ENCODE peak calls at places on chromosomes 12 and 14, in nine cellular contexts. K is CD8-positive, alpha-beta memory T cell; M is heart right ventricle; B is effector memory CD4-positive, alpha-beta T cell; N is left ventricle myocardium inferior; A is esophagus squamous epithelium; E is mesendoderm; Y is transverse colon; C is cardiac muscle cell. Q is an unnamed sample. For H3K4me1 and H3K27me3, the result is how much of the 10 kb centered on the place peaks cover.

GRCh38 chr14:50744242-50744641 is 76.1 kb upstream of the SAV1 start:
- DNase-seq in M (no peak), N (no peak), C (no peak), E (no peak), Y (no peak), A (no peak), B (no peak), K (no peak), Q (no peak)

GRCh38 chr12:39341179-39341578 is 101.7 kb downstream of the KIF21A start:
- DNase-seq in K (no peak), M (no peak), B (no peak), C (peak), E (no peak), N (no peak), Y (no peak), A (no peak), Q (no peak)

GRCh38 chr14:87059060-87059827 is 933.7 kb downstream of the GALC start:
- DNase-seq in Y (no peak), A (no peak), N (no peak), K (no peak), C (no peak), E (no peak), M (no peak), B (no peak), Q (no peak)

GRCh38 chr12:50117057-50117622 is 5.1 kb downstream of the COX14 start:
- DNase-seq in Y (no peak), C (no peak), E (no peak), B (no peak), N (no peak), M (no peak), A (no peak), K (no peak), Q (no peak)

GRCh38 chr12:51868821-51869489 is 18.9 kb upstream of the ANKRD33 start:
- DNase-seq in Y (no peak), C (peak), E (no peak), A (no peak), B (no peak), K (no peak), N (no peak), M (no peak), Q (no peak)

GRCh38 chr12:80374615-80375014 is 69.4 kb upstream of the PTPRQ start:
- DNase-seq in E (no peak), C (no peak), N (no peak), A (no peak), M (no peak), B (no peak), K (no peak), Y (no peak), Q (no peak)

GRCh38 chr12:56190695-56191155 is 1.4 kb upstream of the SMARCC2 start:
- DNase-seq in E (peak), N (no peak), Y (no peak), M (no peak), C (peak), B (no peak), A (no peak), K (no peak), Q (no peak)

GRCh38 chr12:108611884-108612415 is 14.1 kb upstream of the TMEM119 start:
- DNase-seq in C (peak), M (no peak), A (no peak), E (peak), N (no peak), B (peak), K (peak), Y (no peak), Q (no peak)

GRCh38 chr12:69101505-69101904 is 137.9 kb upstream of the CPSF6 start:
- DNase-seq in C (no peak), N (no peak), Y (no peak), B (no peak), K (no peak), M (no peak), E (no peak), A (no peak), Q (no peak)

GRCh38 chr12:33605776-33606175 is 166.2 kb upstream of the SYT10 start:
- DNase-seq in K (no peak), Y (no peak), C (peak), A (no peak), B (no peak), M (no peak), E (peak), N (no peak), Q (no peak)

GRCh38 chr14:31320922-31321779 is 99.2 kb downstream of the HEATR5A start:
- DNase-seq in M (no peak), K (no peak), E (no peak), A (no peak), N (no peak), B (no peak), Y (no peak), C (no peak), Q (no peak)

GRCh38 chr12:124664395-124665111 is 97.1 kb upstream of the NCOR2 start:
- DNase-seq in B (no peak), N (no peak), K (no peak), Y (no peak), E (no peak), M (no peak), A (no peak), C (peak), Q (no peak)

GRCh38 chr14:72476657-72477499 is 417.0 kb downstream of the DPF3 start:
- DNase-seq in C (no peak), K (peak), M (no peak), A (no peak), Y (peak), E (peak), N (peak), B (peak), Q (no peak)

GRCh38 chr12:57451233-57451778 is 3.8 kb upstream of the INHBE start:
- DNase-seq in B (no peak), K (no peak), E (no peak), M (no peak), A (no peak), N (no peak), Y (no peak), C (no peak), Q (no peak)

GRCh38 chr14:77177623-77178185 is 3.9 kb upstream of the TMEM63C start:
- DNase-seq in N (no peak), C (no peak), A (no peak), E (no peak), M (no peak), K (no peak), Y (no peak), B (no peak), Q (no peak)

GRCh38 chr12:116864371-116865160 is 16.7 kb downstream of the HRK start:
- DNase-seq in E (no peak), C (peak), A (no peak), M (no peak), K (no peak), N (no peak), B (no peak), Y (no peak), Q (no peak)

DNA sequence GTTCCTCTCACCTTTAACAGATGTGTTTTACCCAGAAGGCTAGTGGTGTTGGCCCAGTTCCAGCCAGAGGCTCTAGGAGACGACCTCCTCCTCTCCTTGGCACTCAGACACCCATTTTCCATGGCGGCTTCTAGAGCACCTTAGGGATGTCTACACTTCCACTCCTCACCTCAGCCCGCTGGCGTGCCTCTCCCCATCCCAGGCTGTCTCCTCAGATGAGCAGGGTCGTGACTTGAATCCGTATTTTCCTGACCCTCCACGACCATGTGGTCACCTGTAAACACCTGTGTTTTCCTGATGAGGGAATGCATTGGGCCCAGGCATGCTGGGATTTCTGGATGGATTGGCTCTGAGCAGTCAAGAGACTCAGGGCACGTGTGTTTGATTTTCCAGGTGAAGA is 21.8 kb upstream of the RIN3 start:
- DNase-seq in A (no peak), N (no peak), B (no peak), M (no peak), E (no peak), C (no peak), Y (no peak), K (no peak), Q (no peak)
- H3K4me1 ChIP-seq in A (under half), N (under half), B (under half), M (under half), E (under half), C (under half), Y (under half), K (under half), Q (under half)

DNA sequence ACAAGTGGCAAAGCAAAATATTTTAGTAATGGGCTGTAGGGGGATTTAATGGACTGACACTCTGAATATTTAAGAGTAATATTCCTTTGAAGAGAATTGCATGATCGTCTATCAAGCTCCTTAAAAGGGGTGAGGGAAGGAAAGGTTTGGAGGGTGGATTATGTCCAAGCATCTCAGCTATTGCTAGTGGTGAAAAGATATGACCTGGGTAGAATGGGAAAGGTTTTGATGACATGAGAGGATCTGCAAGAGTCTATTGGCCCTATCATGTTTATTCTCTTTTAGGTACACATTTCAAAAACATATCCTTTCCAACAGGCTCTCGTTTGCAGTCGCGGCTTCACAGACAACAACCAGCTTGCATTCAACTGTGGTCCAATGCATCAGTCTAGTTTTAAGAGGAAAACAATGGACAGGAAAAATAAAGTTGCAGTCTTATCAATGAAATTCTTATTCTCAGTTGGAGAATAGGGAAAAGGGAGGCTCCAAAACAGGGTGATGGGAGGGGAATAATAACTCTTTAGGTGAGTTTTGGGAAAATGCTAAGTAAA is 17.1 kb downstream of the FOXG1 start:
- DNase-seq in K (no peak), A (no peak), E (no peak), Y (no peak), N (no peak), M (no peak), C (no peak), B (no peak), Q (no peak)
- H3K27me3 ChIP-seq in K (under half), A (under half), E (under half), Y (half or more), N (half or more), M (half or more), C (half or more), B (under half), Q (under half)

DNA sequence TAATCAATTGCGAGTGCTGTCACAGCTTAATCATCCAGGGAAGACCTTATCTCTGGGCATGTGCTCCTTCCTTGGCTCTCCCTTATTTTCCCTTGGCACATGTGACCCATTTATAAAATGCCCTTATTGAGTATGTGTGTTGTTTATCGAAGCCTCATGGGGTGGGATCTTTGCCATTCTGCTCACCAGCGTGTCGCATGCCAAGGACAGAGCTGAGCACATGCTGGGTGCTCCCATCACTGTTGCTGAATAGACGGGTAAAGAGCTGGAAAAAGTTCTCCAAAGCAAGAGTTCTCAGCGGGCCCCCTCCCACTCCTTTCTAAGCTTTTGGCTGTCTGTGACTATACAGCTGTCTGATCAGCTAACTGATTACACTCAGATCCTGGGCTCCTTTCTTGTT is 71.4 kb downstream of the TMEM132C start:
- DNase-seq in K (no peak), N (no peak), M (no peak), C (no peak), A (no peak), E (peak), B (no peak), Y (no peak), Q (no peak)
- H3K4me3 ChIP-seq in K (no peak), N (no peak), M (no peak), C (no peak), A (no peak), E (no peak), B (no peak), Y (no peak), Q (no peak)

GRCh38 chr12:27002141-27002540 is 12.0 kb downstream of the TM7SF3 start:
- DNase-seq in N (no peak), A (no peak), M (no peak), K (no peak), B (no peak), E (no peak), Y (no peak), C (no peak), Q (no peak)

GRCh38 chr12:27000962-27001361 is 13.2 kb downstream of the TM7SF3 start:
- DNase-seq in N (no peak), A (no peak), Y (no peak), C (no peak), M (no peak), K (no peak), E (no peak), B (no peak), Q (no peak)

GRCh38 chr12:27005495-27005894 is 8.7 kb downstream of the TM7SF3 start:
- DNase-seq in B (no peak), Y (no peak), A (no peak), K (no peak), N (no peak), M (no peak), E (no peak), C (no peak), Q (no peak)

GRCh38 chr12:27003421-27004311 is 10.5 kb downstream of the TM7SF3 start:
- DNase-seq in C (no peak), A (no peak), Y (no peak), E (no peak), M (no peak), B (no peak), K (no peak), N (no peak), Q (no peak)

GRCh38 chr12:27001663-27002062 is 12.5 kb downstream of the TM7SF3 start:
- DNase-seq in M (no peak), C (no peak), K (no peak), A (no peak), B (no peak), N (no peak), Y (no peak), E (no peak), Q (no peak)
- H3K4me1 ChIP-seq in M (under half), C (under half), K (under half), A (under half), B (under half), N (under half), Y (under half), E (under half), Q (under half)

DNA sequence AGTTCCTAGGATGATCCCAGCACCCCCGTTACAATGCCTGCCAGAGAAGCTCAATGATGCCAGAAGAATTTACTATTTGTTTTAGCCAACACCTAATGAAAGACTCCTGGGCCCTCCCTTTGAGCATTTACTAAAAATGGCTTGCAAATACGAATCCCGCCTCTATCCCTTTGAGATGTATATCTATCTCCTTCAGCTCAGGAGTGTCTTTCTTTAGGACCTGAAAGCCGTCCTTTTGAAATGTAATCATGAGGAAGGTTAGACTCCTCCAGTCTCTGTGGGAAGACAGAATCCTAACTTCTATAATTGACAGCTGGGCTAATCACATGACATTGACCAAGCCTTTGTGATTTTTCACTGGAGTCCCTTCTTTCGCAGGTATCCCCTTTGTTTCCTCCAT is 19.2 kb upstream of the DYNC1H1 start:
- DNase-seq in A (no peak), E (no peak), Y (no peak), M (no peak), C (no peak), B (no peak), N (no peak), K (no peak), Q (no peak)
- H3K27me3 ChIP-seq in A (under half), E (under half), Y (under half), M (under half), C (under half), B (under half), N (under half), K (under half), Q (under half)

DNA sequence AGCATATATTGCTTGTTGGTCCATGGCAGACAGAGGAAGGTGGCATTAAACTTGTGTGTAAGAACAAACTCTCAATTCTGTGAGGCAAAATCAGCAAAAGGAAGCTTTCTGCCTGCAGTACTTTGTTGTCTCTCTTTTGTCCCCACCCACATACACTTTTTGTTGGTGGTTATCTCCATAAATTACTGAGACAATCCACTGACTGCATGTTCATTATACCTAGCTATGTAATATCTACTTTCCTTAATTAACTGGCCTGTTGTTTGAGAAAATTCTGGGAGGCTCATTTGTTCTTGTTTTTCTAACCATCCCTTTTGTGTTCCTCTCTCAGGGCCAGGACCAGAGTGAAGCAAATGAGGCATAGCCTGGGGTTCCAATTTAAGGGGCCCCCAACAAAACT is at the start of gene KLRB1:
- DNase-seq in K (no peak), N (no peak), Y (no peak), A (no peak), C (no peak), B (no peak), M (no peak), E (no peak), Q (no peak)
- H3K4me3 ChIP-seq in K (peak), N (no peak), Y (no peak), A (no peak), C (no peak), B (peak), M (no peak), E (no peak), Q (no peak)

GRCh38 chr12:120536064-120536791 is 2.1 kb downstream of the RNF10 start:
- DNase-seq in B (no peak), N (no peak), C (no peak), A (no peak), M (no peak), E (no peak), K (peak), Y (peak), Q (no peak)
- H3K4me1 ChIP-seq in B (under half), N (half or more), C (half or more), A (half or more), M (half or more), E (under half), K (half or more), Y (under half), Q (under half)

DNA sequence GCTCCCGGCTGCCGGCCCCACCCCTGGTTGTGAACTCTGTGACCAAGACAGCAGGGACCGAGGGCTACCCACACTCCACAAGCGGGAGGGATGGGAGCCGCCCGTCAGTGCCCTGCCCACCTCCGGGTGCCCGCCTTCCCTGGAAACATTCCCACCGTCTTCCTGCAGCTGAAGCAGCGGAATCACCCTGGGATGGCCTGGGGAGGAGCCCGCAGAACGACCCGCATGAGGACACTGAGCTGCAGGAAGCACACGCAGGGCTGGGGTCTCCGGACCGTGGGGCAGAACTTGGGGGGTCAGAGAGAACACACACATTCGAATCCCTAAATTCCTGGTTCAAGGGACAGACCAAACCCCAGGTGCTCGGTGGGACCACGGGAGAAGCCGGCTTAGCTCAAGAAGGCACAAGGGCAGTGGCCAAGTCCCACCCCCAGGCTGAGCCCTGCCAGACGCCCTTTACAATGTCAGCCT is 33.5 kb upstream of the C14orf180 start:
- DNase-seq in A (no peak), Y (no peak), E (no peak), M (no peak), C (no peak), K (no peak), N (no peak), B (no peak), Q (no peak)
- H3K27me3 ChIP-seq in A (under half), Y (half or more), E (under half), M (half or more), C (under half), K (under half), N (half or more), B (under half), Q (under half)